ENCODE peak calls at places on chromosomes 5 and 9, in four cellular contexts. S is K562, Y is upper lobe of left lung, C is transverse colon. T is an unnamed sample.

GRCh38 chr9:21549251-21549765 is 67.2 kb upstream of the IFNE start:
- DNase-seq in Y (no peak), S (no peak), C (peak; percentile 19), T (no peak)

GRCh38 chr5:113112435-113112834 is 135.8 kb downstream of the DCP2 start:
- DNase-seq in S (no peak), Y (no peak), C (no peak), T (no peak)

GRCh38 chr5:81023261-81024015 is 63.3 kb downstream of the RASGRF2 start:
- DNase-seq in C (no peak), S (no peak), Y (no peak), T (no peak)

GRCh38 chr9:136722969-136723356 is 10.6 kb downstream of the DIPK1B start:
- DNase-seq in Y (no peak), C (no peak), S (no peak), T (no peak)

GRCh38 chr5:123487298-123487697 is 24.7 kb upstream of the CSNK1G3 start:
- DNase-seq in S (no peak), Y (no peak), C (no peak), T (no peak)

GRCh38 chr9:127557466-127557869 is 54.6 kb upstream of the STXBP1 start:
- DNase-seq in C (no peak), S (no peak), Y (no peak), T (no peak)

GRCh38 chr5:12777342-12777741 is 873.1 kb upstream of the CTNND2 start:
- DNase-seq in Y (no peak), C (no peak), S (no peak), T (no peak)

GRCh38 chr5:33675958-33676464 is 215.8 kb downstream of the ADAMTS12 start:
- DNase-seq in S (no peak), Y (no peak), C (no peak), T (no peak)

GRCh38 chr5:122385786-122386185 is 73.7 kb downstream of the SNCAIP start:
- DNase-seq in C (no peak), S (no peak), Y (no peak), T (no peak)

GRCh38 chr5:149497357-149497756 is 53.9 kb downstream of the CSNK1A1 start:
- DNase-seq in C (no peak), Y (no peak), S (no peak), T (no peak)

GRCh38 chr5:147461915-147462314 is 48.0 kb downstream of the DPYSL3 start:
- DNase-seq in C (no peak), Y (no peak), S (no peak), T (no peak)

GRCh38 chr9:34318163-34318790 is 10.8 kb downstream of the KIF24 start:
- DNase-seq in Y (no peak), C (no peak), S (no peak), T (no peak)

GRCh38 chr9:35426627-35427026 is 63.3 kb upstream of the RUSC2 start:
- DNase-seq in C (no peak), Y (no peak), S (no peak), T (no peak)

GRCh38 chr5:146052780-146053179 is 52.6 kb downstream of the PLAC8L1 start:
- DNase-seq in C (no peak), Y (no peak), S (peak; percentile 28), T (no peak)

GRCh38 chr5:120817044-120817985 is 353.2 kb downstream of the PRR16 start:
- DNase-seq in Y (no peak), S (no peak), C (no peak), T (no peak)

GRCh38 chr5:88049156-88049555 is 219.5 kb downstream of the TMEM161B start:
- DNase-seq in S (no peak), C (no peak), Y (no peak), T (no peak)

GRCh38 chr5:43601454-43602260 is 1.3 kb upstream of the NNT start:
- DNase-seq in Y (no peak), C (no peak), S (no peak), T (no peak)

GRCh38 chr9:117134826-117135411 is 279.9 kb downstream of the ASTN2 start:
- DNase-seq in Y (no peak), C (no peak), S (no peak), T (no peak)

GRCh38 chr5:116482394-116482793 is 92.2 kb downstream of the SEMA6A start:
- DNase-seq in S (no peak), C (no peak), Y (no peak), T (no peak)

GRCh38 chr5:74953961-74954720 is 88.0 kb upstream of the FAM169A start:
- DNase-seq in S (no peak), Y (no peak), C (no peak), T (no peak)

GRCh38 chr9:89619019-89619418 is 14.2 kb downstream of the GADD45G start:
- DNase-seq in C (no peak), S (peak; percentile 16), Y (no peak), T (no peak)
- TF ChIP-seq CTCF in C (no peak), S (no peak), Y (no peak), T (no peak)

GRCh38 chr5:133952729-133953567 is 15.5 kb downstream of the C5orf15 start:
- DNase-seq in S (no peak), Y (peak; percentile 26), C (peak; percentile 21), T (no peak)
- TF ChIP-seq POLR2AphosphoS5 in S (no peak), Y (peak; percentile 30), C (peak; percentile 22), T (no peak)

GRCh38 chr5:176836811-176837706 is 26.7 kb downstream of the UNC5A start:
- DNase-seq in C (no peak), Y (no peak), S (no peak), T (no peak)
- TF ChIP-seq POLR2A in C (no peak), Y (no peak), S (no peak), T (no peak)

DNA sequence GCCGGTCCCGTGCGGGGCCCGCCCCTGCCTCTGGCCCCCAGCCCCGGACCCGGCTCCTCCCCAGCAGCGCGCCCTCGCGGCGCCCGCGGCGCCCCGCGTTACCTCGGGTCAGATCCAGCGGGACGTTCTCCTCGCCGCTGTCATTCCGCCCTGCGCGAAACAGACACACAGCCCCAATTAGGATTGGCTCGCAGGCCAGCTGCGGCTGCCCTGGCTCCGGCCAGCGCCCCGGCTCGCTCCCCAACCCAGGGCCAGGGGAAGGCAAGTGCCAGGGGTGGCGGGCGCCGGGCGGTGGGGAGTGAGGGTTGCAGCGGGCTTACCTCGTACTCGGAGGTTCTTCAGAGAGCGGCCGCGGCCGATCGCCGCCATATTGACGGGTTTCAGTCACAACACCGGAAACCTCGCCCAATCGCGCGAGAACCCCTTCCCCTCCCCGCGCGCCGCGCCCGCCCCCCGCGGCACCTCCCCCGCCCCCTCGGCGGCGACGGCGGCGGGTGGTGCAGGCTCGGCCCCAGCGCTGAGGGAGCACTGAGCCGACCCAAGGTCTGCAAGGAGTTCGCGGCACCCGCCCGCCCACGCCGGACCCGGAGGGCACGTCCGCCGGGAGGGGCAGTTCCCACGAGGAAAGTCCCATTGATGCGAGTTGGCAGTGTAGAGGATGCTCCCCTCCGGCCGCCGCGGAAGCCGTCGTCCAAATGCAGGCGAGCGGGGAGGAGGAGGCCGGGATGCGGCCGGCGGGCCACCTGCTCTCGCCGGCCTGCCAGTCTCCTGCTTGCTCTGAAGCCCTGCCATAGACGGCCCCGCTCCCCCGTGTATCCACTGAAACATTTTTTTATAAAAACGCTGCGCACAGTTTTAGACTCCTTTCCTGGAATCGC is at the start of gene RICTOR:
- DNase-seq in Y (peak; percentile 92), C (peak; percentile 92), S (peak; percentile 95), T (peak; percentile 94)
- TF ChIP-seq CTCF in Y (no peak), C (no peak), S (no peak), T (no peak)

DNA sequence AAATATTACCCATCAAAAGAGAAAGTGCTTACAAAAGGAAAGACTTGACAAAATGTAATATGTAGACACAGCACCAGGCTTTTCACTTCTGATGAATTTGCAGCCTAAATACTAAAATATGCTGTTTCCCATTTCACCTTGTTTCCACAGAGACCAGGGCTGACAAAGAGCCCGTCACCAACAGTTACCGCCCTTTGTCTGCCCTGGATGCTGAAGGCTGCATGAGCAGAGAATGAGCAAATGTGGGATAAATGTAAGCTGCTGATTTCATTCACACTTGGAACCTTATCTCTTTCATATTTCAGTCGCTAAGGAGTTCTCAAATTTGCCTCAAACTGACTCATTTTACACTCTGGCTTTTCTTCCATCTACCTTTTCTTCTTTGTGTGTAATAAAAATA is 213.9 kb downstream of the TMEM167A start:
- DNase-seq in Y (no peak), S (no peak), C (no peak), T (no peak)
- TF ChIP-seq POLR2AphosphoS5 in Y (no peak), S (no peak), C (no peak), T (no peak)

DNA sequence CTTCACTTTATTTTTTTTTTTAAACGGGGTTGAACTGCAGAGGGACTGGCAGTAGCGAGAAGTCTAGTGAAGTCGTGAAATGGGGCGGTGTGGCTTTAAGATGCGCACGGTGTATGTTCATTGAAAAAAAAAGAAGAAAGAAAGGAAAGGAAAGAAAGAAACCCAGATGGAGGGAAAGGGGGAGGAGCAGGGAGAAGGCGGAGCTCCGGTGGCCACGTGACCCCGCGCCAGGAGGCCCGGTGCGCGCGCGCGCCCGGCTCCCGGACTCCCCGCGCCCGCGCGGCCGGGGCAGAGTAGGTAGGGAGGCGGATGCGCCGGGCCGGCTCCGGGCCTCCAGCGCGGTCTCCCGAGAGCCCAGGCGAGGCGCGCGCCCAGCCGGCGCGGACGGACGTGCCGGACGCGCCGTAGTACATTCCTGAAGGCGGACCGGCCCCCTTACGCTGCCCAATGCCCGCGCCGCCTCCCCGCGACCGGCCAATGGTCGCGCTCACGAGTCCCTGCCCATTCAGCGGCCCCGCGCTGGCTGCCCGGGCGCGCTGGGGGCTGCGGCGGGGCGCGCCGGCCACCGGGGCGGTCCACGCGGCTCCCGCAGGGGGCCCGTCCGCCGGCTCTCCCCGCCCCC is 6.0 kb downstream of the PTCH1 start:
- DNase-seq in S (peak; percentile 83), Y (peak; percentile 91), C (peak; percentile 92), T (peak; percentile 91)
- TF ChIP-seq POLR2A in S (no peak), Y (peak; percentile 77), C (peak; percentile 31), T (peak; percentile 25)

DNA sequence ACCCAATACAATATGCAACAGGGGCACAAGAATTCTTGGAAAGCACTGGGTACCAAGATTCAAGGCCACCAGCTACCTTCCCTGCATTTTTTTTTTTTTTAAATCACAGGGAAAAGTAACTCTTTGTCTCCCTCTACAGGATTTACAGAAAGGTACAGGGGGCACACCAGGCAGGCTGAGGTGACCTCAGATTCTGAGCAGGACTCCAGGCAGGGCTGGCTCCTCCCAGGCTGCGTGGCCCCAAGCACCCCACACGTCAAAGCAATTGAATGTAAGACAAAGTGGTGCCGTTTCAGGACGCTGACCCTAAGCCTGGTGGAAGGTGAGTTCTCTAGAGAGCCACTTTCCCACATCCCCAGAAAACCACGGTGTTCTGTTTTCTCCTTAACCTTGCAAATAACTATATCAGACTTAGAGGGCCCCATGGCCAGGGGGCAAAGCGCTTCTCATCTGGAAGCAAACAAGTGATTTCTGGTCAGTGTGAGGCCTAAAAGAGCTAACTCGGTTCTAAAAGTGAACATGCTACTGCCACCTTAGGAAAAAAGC is 222.6 kb downstream of the ROR2 start:
- DNase-seq in C (no peak), S (peak; percentile 74), Y (no peak), T (peak; percentile 49)
- TF ChIP-seq CTCF in C (peak; percentile 60), S (peak; percentile 75), Y (peak; percentile 69), T (peak; percentile 59)

GRCh38 chr5:14302343-14302742 is 159.2 kb downstream of the TRIO start:
- DNase-seq in C (no peak), Y (no peak), S (no peak), T (no peak)

GRCh38 chr5:14306415-14306814 is 163.3 kb downstream of the TRIO start:
- DNase-seq in Y (no peak), S (no peak), C (no peak), T (no peak)

GRCh38 chr5:14309199-14309598 is 166.1 kb downstream of the TRIO start:
- DNase-seq in Y (no peak), C (no peak), S (no peak), T (no peak)

GRCh38 chr5:14308384-14309154 is 165.4 kb downstream of the TRIO start:
- DNase-seq in C (no peak), S (no peak), Y (no peak), T (no peak)

GRCh38 chr5:14305045-14305444 is 161.9 kb downstream of the TRIO start:
- DNase-seq in S (no peak), C (no peak), Y (peak; percentile 40), T (no peak)
- TF ChIP-seq POLR2AphosphoS5 in S (no peak), C (no peak), Y (peak; percentile 22), T (no peak)